ENCODE peak calls at places on chromosome 11, in ten cellular contexts. One of them, this sample, is unnamed.

GRCh38 chr11:120674537-120674936 is 163.0 kb downstream of the GRIK4 start:
- DNase-seq in stomach: no peak
- DNase-seq in A549: no peak
- DNase-seq in prostate gland: no peak
- DNase-seq in tibial nerve: no peak
- DNase-seq in H1: no peak
- DNase-seq in body of pancreas: no peak
- DNase-seq in adrenal gland: no peak
- DNase-seq in endothelial cell of umbilical vein: no peak
- DNase-seq in transverse colon: no peak
- DNase-seq in this sample: no peak

GRCh38 chr11:33819278-33819677 is 45.0 kb upstream of the FBXO3 start:
- DNase-seq in endothelial cell of umbilical vein: no peak
- DNase-seq in adrenal gland: no peak
- DNase-seq in H1: no peak
- DNase-seq in tibial nerve: no peak
- DNase-seq in A549: no peak
- DNase-seq in stomach: no peak
- DNase-seq in prostate gland: no peak
- DNase-seq in body of pancreas: no peak
- DNase-seq in transverse colon: no peak
- DNase-seq in this sample: no peak

GRCh38 chr11:129251067-129251466 is 58.9 kb upstream of the ARHGAP32 start:
- DNase-seq in adrenal gland: no peak
- DNase-seq in transverse colon: no peak
- DNase-seq in A549: no peak
- DNase-seq in endothelial cell of umbilical vein: no peak
- DNase-seq in tibial nerve: no peak
- DNase-seq in H1: no peak
- DNase-seq in stomach: no peak
- DNase-seq in body of pancreas: no peak
- DNase-seq in prostate gland: no peak
- DNase-seq in this sample: no peak

GRCh38 chr11:30008946-30009525 is 7.8 kb downstream of the KCNA4 start:
- DNase-seq in body of pancreas: no peak
- DNase-seq in A549: no peak
- DNase-seq in endothelial cell of umbilical vein: no peak
- DNase-seq in tibial nerve: no peak
- DNase-seq in stomach: no peak
- DNase-seq in H1: no peak
- DNase-seq in prostate gland: no peak
- DNase-seq in adrenal gland: no peak
- DNase-seq in transverse colon: no peak
- DNase-seq in this sample: no peak

GRCh38 chr11:81331611-81332205 is 1402.0 kb downstream of the FAM181B start:
- DNase-seq in tibial nerve: no peak
- DNase-seq in A549: no peak
- DNase-seq in body of pancreas: no peak
- DNase-seq in endothelial cell of umbilical vein: no peak
- DNase-seq in transverse colon: no peak
- DNase-seq in H1: no peak
- DNase-seq in prostate gland: no peak
- DNase-seq in adrenal gland: no peak
- DNase-seq in stomach: no peak
- DNase-seq in this sample: no peak

GRCh38 chr11:38791346-38791961 is 2193.4 kb upstream of the RAG2 start:
- DNase-seq in endothelial cell of umbilical vein: peak
- DNase-seq in adrenal gland: peak
- DNase-seq in H1: no peak
- DNase-seq in prostate gland: peak
- DNase-seq in transverse colon: no peak
- DNase-seq in tibial nerve: peak
- DNase-seq in stomach: no peak
- DNase-seq in A549: peak
- DNase-seq in body of pancreas: peak
- DNase-seq in this sample: no peak

GRCh38 chr11:43905788-43906187 is 25.2 kb downstream of the ALKBH3 start:
- DNase-seq in stomach: no peak
- DNase-seq in A549: no peak
- DNase-seq in transverse colon: no peak
- DNase-seq in adrenal gland: peak
- DNase-seq in H1: no peak
- DNase-seq in endothelial cell of umbilical vein: peak
- DNase-seq in body of pancreas: no peak
- DNase-seq in prostate gland: no peak
- DNase-seq in tibial nerve: no peak
- DNase-seq in this sample: no peak

GRCh38 chr11:27553186-27553585 is 46.6 kb upstream of the LIN7C start:
- DNase-seq in adrenal gland: no peak
- DNase-seq in A549: no peak
- DNase-seq in H1: no peak
- DNase-seq in body of pancreas: no peak
- DNase-seq in tibial nerve: no peak
- DNase-seq in endothelial cell of umbilical vein: no peak
- DNase-seq in prostate gland: no peak
- DNase-seq in transverse colon: no peak
- DNase-seq in stomach: no peak
- DNase-seq in this sample: no peak

GRCh38 chr11:86484164-86484794 is 109.6 kb downstream of the CCDC81 start:
- DNase-seq in stomach: no peak
- DNase-seq in transverse colon: no peak
- DNase-seq in H1: no peak
- DNase-seq in prostate gland: no peak
- DNase-seq in A549: peak
- DNase-seq in tibial nerve: peak
- DNase-seq in body of pancreas: peak
- DNase-seq in endothelial cell of umbilical vein: peak
- DNase-seq in adrenal gland: peak
- DNase-seq in this sample: peak

GRCh38 chr11:74507582-74507981 is 14.1 kb upstream of the LIPT2 start:
- DNase-seq in H1: no peak
- DNase-seq in tibial nerve: no peak
- DNase-seq in A549: no peak
- DNase-seq in transverse colon: no peak
- DNase-seq in stomach: no peak
- DNase-seq in endothelial cell of umbilical vein: no peak
- DNase-seq in prostate gland: no peak
- DNase-seq in body of pancreas: no peak
- DNase-seq in adrenal gland: no peak
- DNase-seq in this sample: no peak

GRCh38 chr11:9176136-9176535 is 84.7 kb upstream of the SCUBE2 start:
- DNase-seq in tibial nerve: no peak
- DNase-seq in transverse colon: no peak
- DNase-seq in body of pancreas: no peak
- DNase-seq in prostate gland: no peak
- DNase-seq in A549: no peak
- DNase-seq in endothelial cell of umbilical vein: no peak
- DNase-seq in adrenal gland: no peak
- DNase-seq in H1: no peak
- DNase-seq in stomach: no peak
- DNase-seq in this sample: no peak

GRCh38 chr11:68666854-68667253 is 17.5 kb upstream of the GAL start:
- DNase-seq in body of pancreas: no peak
- DNase-seq in A549: no peak
- DNase-seq in transverse colon: peak
- DNase-seq in adrenal gland: no peak
- DNase-seq in H1: no peak
- DNase-seq in endothelial cell of umbilical vein: no peak
- DNase-seq in prostate gland: no peak
- DNase-seq in tibial nerve: no peak
- DNase-seq in stomach: peak
- DNase-seq in this sample: peak

GRCh38 chr11:108545909-108546501 is 47.6 kb downstream of the EXPH5 start:
- DNase-seq in tibial nerve: no peak
- DNase-seq in A549: no peak
- DNase-seq in prostate gland: no peak
- DNase-seq in adrenal gland: no peak
- DNase-seq in stomach: no peak
- DNase-seq in body of pancreas: no peak
- DNase-seq in endothelial cell of umbilical vein: no peak
- DNase-seq in transverse colon: no peak
- DNase-seq in H1: no peak
- DNase-seq in this sample: no peak

GRCh38 chr11:132631956-132632355 is 900.3 kb downstream of the OPCML start:
- DNase-seq in A549: no peak
- DNase-seq in tibial nerve: no peak
- DNase-seq in H1: no peak
- DNase-seq in transverse colon: no peak
- DNase-seq in adrenal gland: no peak
- DNase-seq in prostate gland: no peak
- DNase-seq in stomach: no peak
- DNase-seq in body of pancreas: no peak
- DNase-seq in endothelial cell of umbilical vein: no peak
- DNase-seq in this sample: no peak

GRCh38 chr11:86570457-86570856 is 102.0 kb downstream of the ME3 start:
- DNase-seq in transverse colon: no peak
- DNase-seq in body of pancreas: no peak
- DNase-seq in tibial nerve: no peak
- DNase-seq in prostate gland: no peak
- DNase-seq in endothelial cell of umbilical vein: no peak
- DNase-seq in A549: no peak
- DNase-seq in stomach: no peak
- DNase-seq in adrenal gland: no peak
- DNase-seq in H1: no peak
- DNase-seq in this sample: no peak

GRCh38 chr11:14378171-14378570 is 19.2 kb upstream of the RRAS2 start:
- DNase-seq in body of pancreas: no peak
- DNase-seq in transverse colon: no peak
- DNase-seq in tibial nerve: no peak
- DNase-seq in prostate gland: no peak
- DNase-seq in stomach: no peak
- DNase-seq in H1: no peak
- DNase-seq in A549: no peak
- DNase-seq in adrenal gland: no peak
- DNase-seq in endothelial cell of umbilical vein: no peak
- DNase-seq in this sample: no peak

GRCh38 chr11:70756341-70756740 is 358.0 kb downstream of the CTTN start:
- DNase-seq in prostate gland: no peak
- DNase-seq in adrenal gland: no peak
- DNase-seq in tibial nerve: no peak
- DNase-seq in A549: no peak
- DNase-seq in H1: no peak
- DNase-seq in body of pancreas: no peak
- DNase-seq in transverse colon: no peak
- DNase-seq in stomach: no peak
- DNase-seq in endothelial cell of umbilical vein: no peak
- DNase-seq in this sample: no peak

GRCh38 chr11:21121991-21122390 is 452.6 kb downstream of the NELL1 start:
- DNase-seq in transverse colon: no peak
- DNase-seq in A549: no peak
- DNase-seq in tibial nerve: no peak
- DNase-seq in endothelial cell of umbilical vein: no peak
- DNase-seq in adrenal gland: no peak
- DNase-seq in body of pancreas: no peak
- DNase-seq in stomach: no peak
- DNase-seq in H1: no peak
- DNase-seq in prostate gland: no peak
- DNase-seq in this sample: no peak

GRCh38 chr11:93145381-93145780 is 52.4 kb downstream of the SLC36A4 start:
- DNase-seq in A549: no peak
- DNase-seq in endothelial cell of umbilical vein: no peak
- DNase-seq in tibial nerve: no peak
- DNase-seq in prostate gland: no peak
- DNase-seq in body of pancreas: no peak
- DNase-seq in adrenal gland: no peak
- DNase-seq in stomach: no peak
- DNase-seq in transverse colon: no peak
- DNase-seq in H1: no peak
- DNase-seq in this sample: no peak
- TF ChIP-seq POLR2A in A549: no peak
- TF ChIP-seq POLR2A in endothelial cell of umbilical vein: no peak
- TF ChIP-seq POLR2A in tibial nerve: no peak
- TF ChIP-seq POLR2A in prostate gland: no peak
- TF ChIP-seq POLR2A in body of pancreas: no peak
- TF ChIP-seq POLR2A in adrenal gland: no peak
- TF ChIP-seq POLR2A in stomach: no peak
- TF ChIP-seq POLR2A in transverse colon: no peak
- TF ChIP-seq POLR2A in H1: no peak
- TF ChIP-seq POLR2A in this sample: no peak

GRCh38 chr11:60724420-60724819 is at the start of gene MS4A18:
- DNase-seq in prostate gland: no peak
- DNase-seq in H1: no peak
- DNase-seq in endothelial cell of umbilical vein: no peak
- DNase-seq in body of pancreas: no peak
- DNase-seq in stomach: no peak
- DNase-seq in tibial nerve: no peak
- DNase-seq in A549: no peak
- DNase-seq in transverse colon: no peak
- DNase-seq in adrenal gland: no peak
- DNase-seq in this sample: no peak
- H3K27ac ChIP-seq in prostate gland: no peak
- H3K27ac ChIP-seq in H1: no peak
- H3K27ac ChIP-seq in endothelial cell of umbilical vein: no peak
- H3K27ac ChIP-seq in body of pancreas: no peak
- H3K27ac ChIP-seq in stomach: no peak
- H3K27ac ChIP-seq in tibial nerve: no peak
- H3K27ac ChIP-seq in A549: no peak
- H3K27ac ChIP-seq in transverse colon: no peak
- H3K27ac ChIP-seq in adrenal gland: no peak
- H3K27ac ChIP-seq in this sample: no peak

DNA sequence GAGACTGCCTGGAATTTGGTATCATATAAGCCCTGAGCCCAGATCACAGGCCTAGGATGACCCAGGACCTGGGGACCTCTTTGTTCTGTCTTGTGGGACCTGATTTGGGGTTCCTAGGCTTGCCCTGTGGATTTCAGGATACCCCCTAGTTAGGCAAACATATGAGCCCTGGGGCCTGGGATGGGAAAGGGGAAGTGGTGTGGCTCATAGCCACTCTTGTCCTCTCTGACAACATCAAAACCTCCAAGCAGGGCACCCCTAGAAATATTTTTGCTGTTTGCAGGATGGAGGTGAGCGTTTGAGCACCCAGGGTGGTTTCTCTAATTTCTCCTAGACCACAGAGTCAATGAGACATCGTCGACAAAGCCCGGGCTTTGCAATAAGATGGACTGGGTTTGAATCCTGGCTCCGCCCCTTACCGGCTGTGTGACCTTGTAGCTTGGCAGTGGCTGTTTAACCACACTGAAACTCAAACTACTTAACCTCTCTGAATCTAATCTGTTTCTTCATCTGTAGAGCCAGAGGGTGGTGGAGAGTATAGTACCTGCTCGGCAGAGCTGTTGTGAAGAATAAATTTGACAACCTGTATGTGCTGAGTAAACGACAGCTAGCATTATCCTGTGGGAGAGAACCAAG is 5.3 kb upstream of the LRRC10B start:
- DNase-seq in endothelial cell of umbilical vein: no peak
- DNase-seq in prostate gland: no peak
- DNase-seq in body of pancreas: no peak
- DNase-seq in adrenal gland: no peak
- DNase-seq in stomach: no peak
- DNase-seq in tibial nerve: no peak
- DNase-seq in A549: no peak
- DNase-seq in H1: no peak
- DNase-seq in transverse colon: no peak
- DNase-seq in this sample: no peak
- TF ChIP-seq POLR2A in endothelial cell of umbilical vein: no peak
- TF ChIP-seq POLR2A in prostate gland: no peak
- TF ChIP-seq POLR2A in body of pancreas: no peak
- TF ChIP-seq POLR2A in adrenal gland: no peak
- TF ChIP-seq POLR2A in stomach: no peak
- TF ChIP-seq POLR2A in tibial nerve: no peak
- TF ChIP-seq POLR2A in A549: no peak
- TF ChIP-seq POLR2A in H1: no peak
- TF ChIP-seq POLR2A in transverse colon: no peak
- TF ChIP-seq POLR2A in this sample: no peak

GRCh38 chr11:114296190-114296978 is at the start of gene NNMT:
- DNase-seq in transverse colon: peak
- DNase-seq in H1: no peak
- DNase-seq in A549: no peak
- DNase-seq in tibial nerve: peak
- DNase-seq in stomach: peak
- DNase-seq in prostate gland: no peak
- DNase-seq in endothelial cell of umbilical vein: peak
- DNase-seq in body of pancreas: peak
- DNase-seq in adrenal gland: peak
- DNase-seq in this sample: peak
- H3K27ac ChIP-seq in transverse colon: peak
- H3K27ac ChIP-seq in H1: no peak
- H3K27ac ChIP-seq in A549: peak
- H3K27ac ChIP-seq in tibial nerve: peak
- H3K27ac ChIP-seq in stomach: peak
- H3K27ac ChIP-seq in prostate gland: peak
- H3K27ac ChIP-seq in endothelial cell of umbilical vein: peak
- H3K27ac ChIP-seq in body of pancreas: peak
- H3K27ac ChIP-seq in adrenal gland: peak
- H3K27ac ChIP-seq in this sample: peak